ENCODE peak calls at places on chromosomes 3 and 15, in eight cellular contexts. M, V, P, Z, L, J, G and D are unnamed samples.

GRCh38 chr3:67640023-67640660 is 14.3 kb downstream of the SUCLG2 start:
- DNase-seq in M (no peak), V (no peak), P (no peak), Z (no peak), L (no peak), J (no peak), G (no peak), D (no peak)

GRCh38 chr3:134364061-134364935 is 9.9 kb downstream of the AMOTL2 start:
- DNase-seq in M (no peak), V (no peak), P (no peak), Z (peak), L (no peak), J (peak), G (peak), D (peak)

GRCh38 chr15:76172782-76173181 is 113.0 kb downstream of the TMEM266 start:
- DNase-seq in M (no peak), V (no peak), P (no peak), Z (no peak), L (no peak), J (peak), G (no peak), D (no peak)

GRCh38 chr15:63494406-63494805 is 10.0 kb upstream of the USP3 start:
- DNase-seq in M (no peak), V (no peak), P (no peak), Z (no peak), L (no peak), J (no peak), G (no peak), D (no peak)

GRCh38 chr3:171553085-171553484 is 92.9 kb upstream of the TNIK start:
- DNase-seq in M (no peak), V (no peak), P (no peak), Z (no peak), L (peak), J (no peak), G (no peak), D (no peak)

GRCh38 chr3:149501524-149501923 is 27.0 kb downstream of the TM4SF4 start:
- DNase-seq in M (no peak), V (no peak), P (no peak), Z (no peak), L (no peak), J (no peak), G (no peak), D (peak)

GRCh38 chr3:195081242-195081963 is 189.6 kb downstream of the XXYLT1 start:
- DNase-seq in M (no peak), V (no peak), P (no peak), Z (peak), L (no peak), J (peak), G (no peak), D (no peak)

GRCh38 chr15:88242586-88242985 is 14.0 kb downstream of the NTRK3 start:
- DNase-seq in M (no peak), V (no peak), P (no peak), Z (no peak), L (no peak), J (no peak), G (no peak), D (no peak)